ENCODE peak calls at places on chromosome 6, in ten cellular contexts. E is activated T-cell treated with anti-CD3 and anti-CD28 coated beads, Interleukin-2, amount 50 U/mL, for 48 hours; D is foreskin melanocyte; M is mucosa of descending colon; Z is epithelial cell of esophagus; R is M059J; N is stimulated activated CD4-positive, alpha-beta T cell treated with anti-CD3 and anti-CD28 coated beads, Interleukin-4, amount 100 ng/mL, for 48 hours; U is cardiac muscle cell; Q is NCI-H1417; G is sciatic nerve. P is an unnamed sample.

GRCh38 chr6:30687659-30688431 is 1.4 kb upstream of the PPP1R18 start:
- DNase-seq in M (no peak), Q (no peak), Z (peak), G (peak), R (peak), U (peak), E (no peak), D (no peak), N (no peak), P (no peak)

GRCh38 chr6:150026976-150027805 is 1.9 kb upstream of the RAET1L start:
- DNase-seq in N (no peak), M (no peak), Q (no peak), E (peak), Z (no peak), D (no peak), G (no peak), R (no peak), U (no peak), P (no peak)

GRCh38 chr6:149334682-149335160 is 17.2 kb downstream of the TAB2 start:
- DNase-seq in Q (no peak), R (peak), D (no peak), G (no peak), Z (peak), U (peak), M (no peak), E (no peak), N (no peak), P (no peak)

GRCh38 chr6:110475255-110475654 is 1.2 kb downstream of the SLC22A16 start:
- DNase-seq in E (no peak), Q (no peak), U (peak), D (no peak), R (no peak), G (no peak), M (no peak), N (no peak), Z (no peak), P (no peak)

GRCh38 chr6:11714116-11714797 is 64.3 kb downstream of the ADTRP start:
- DNase-seq in R (no peak), Q (no peak), E (peak), D (no peak), U (no peak), N (no peak), Z (no peak), M (no peak), G (no peak), P (no peak)

GRCh38 chr6:21764989-21765388 is 171.4 kb downstream of the SOX4 start:
- DNase-seq in R (no peak), G (no peak), U (no peak), N (no peak), Z (peak), D (no peak), Q (no peak), E (no peak), M (no peak), P (no peak)

GRCh38 chr6:118812972-118813371 is 81.0 kb upstream of the ASF1A start:
- DNase-seq in D (no peak), N (no peak), R (peak), G (no peak), U (no peak), E (no peak), Z (peak), M (no peak), Q (no peak), P (no peak)

GRCh38 chr6:4983322-4983721 is 20.5 kb downstream of the RPP40 start:
- DNase-seq in Q (no peak), U (no peak), R (no peak), G (no peak), Z (no peak), M (no peak), N (no peak), D (no peak), E (no peak), P (no peak)

GRCh38 chr6:75504902-75505233 is 11.3 kb upstream of the FILIP1 start:
- DNase-seq in G (no peak), R (peak), N (no peak), U (peak), Z (peak), E (no peak), D (no peak), M (no peak), Q (no peak), P (no peak)

GRCh38 chr6:166556871-166557322 is 29.6 kb downstream of the RAMACL start:
- DNase-seq in Z (peak), R (peak), G (peak), E (peak), D (peak), U (peak), N (no peak), M (peak), Q (no peak), P (no peak)

GRCh38 chr6:101429845-101430244 is 36.3 kb downstream of the GRIK2 start:
- DNase-seq in M (no peak), D (no peak), Z (no peak), U (no peak), R (no peak), N (no peak), G (no peak), Q (no peak), E (no peak), P (no peak)

GRCh38 chr6:96059586-96059985 is 43.8 kb downstream of the FUT9 start:
- DNase-seq in D (no peak), U (no peak), M (no peak), Q (no peak), R (peak), N (no peak), Z (no peak), E (no peak), G (no peak), P (no peak)

GRCh38 chr6:51099201-51099600 is 280.5 kb downstream of the TFAP2B start:
- DNase-seq in E (no peak), D (no peak), Q (no peak), N (no peak), R (peak), U (no peak), M (no peak), Z (no peak), G (no peak), P (no peak)

GRCh38 chr6:1643111-1643510 is 33.4 kb downstream of the FOXC1 start:
- DNase-seq in U (no peak), D (no peak), E (no peak), R (no peak), Z (no peak), N (no peak), G (no peak), M (no peak), Q (no peak), P (no peak)

GRCh38 chr6:34226731-34227586 is 9.7 kb upstream of the HMGA1 start:
- DNase-seq in E (no peak), N (no peak), U (no peak), D (no peak), R (no peak), G (no peak), Z (no peak), Q (no peak), M (no peak), P (no peak)

GRCh38 chr6:109660526-109660925 is 30.5 kb downstream of the AK9 start:
- DNase-seq in M (no peak), N (no peak), Q (no peak), U (no peak), D (no peak), Z (peak), E (no peak), R (peak), G (no peak), P (no peak)

GRCh38 chr6:129749749-129750120 is 39.8 kb upstream of the ARHGAP18 start:
- DNase-seq in Q (no peak), E (no peak), M (no peak), N (no peak), U (peak), R (peak), Z (peak), D (peak), G (no peak), P (peak)

GRCh38 chr6:96735332-96735731 is 101.9 kb downstream of the GPR63 start:
- DNase-seq in N (no peak), M (no peak), Z (no peak), D (no peak), U (no peak), G (no peak), Q (no peak), E (no peak), R (no peak), P (no peak)

GRCh38 chr6:71252960-71253359 is 35.7 kb upstream of the OGFRL1 start:
- DNase-seq in M (no peak), Q (no peak), D (no peak), E (no peak), U (no peak), N (no peak), Z (no peak), R (no peak), G (no peak), P (no peak)

GRCh38 chr6:47126647-47127339 is 84.7 kb upstream of the ADGRF1 start:
- DNase-seq in Q (no peak), N (no peak), E (no peak), D (no peak), Z (peak), U (peak), M (no peak), G (no peak), R (peak), P (no peak)

GRCh38 chr6:63936399-63936798 is 300.8 kb downstream of the PHF3 start:
- DNase-seq in R (no peak), G (no peak), N (no peak), U (no peak), E (no peak), D (no peak), Q (no peak), Z (peak), M (no peak), P (no peak)

GRCh38 chr6:83708970-83709747 is at the start of gene SNAP91:
- DNase-seq in N (no peak), G (peak), U (peak), D (no peak), E (peak), Q (peak), R (no peak), Z (peak), M (no peak), P (no peak)

GRCh38 chr6:134295953-134296553 is 21.9 kb downstream of the SGK1 start:
- DNase-seq in N (no peak), Z (peak), E (no peak), D (peak), R (peak), Q (no peak), G (no peak), U (peak), M (no peak), P (no peak)

GRCh38 chr6:122788663-122789062 is 395 bp upstream of the SMPDL3A start:
- DNase-seq in G (no peak), N (no peak), D (no peak), U (no peak), M (no peak), R (no peak), E (no peak), Q (no peak), Z (no peak), P (no peak)

P was measured in central memory CD8-positive, alpha-beta T cell.